ENCODE peak calls at places on chromosomes 13 and 19, in eight cellular contexts. One of them, this sample, is unnamed.

GRCh38 chr19:56099638-56100539 is 21.2 kb downstream of the ZNF787 start:
- DNase-seq in HCT116: no peak
- DNase-seq in IMR-90: no peak
- DNase-seq in Calu3: no peak
- DNase-seq in mucosa of descending colon: no peak
- DNase-seq in endothelial cell: no peak
- DNase-seq in RWPE1: no peak
- DNase-seq in AG04450: no peak
- DNase-seq in this sample: no peak

GRCh38 chr19:18488838-18489626 is 32.8 kb downstream of the ELL start:
- DNase-seq in IMR-90: no peak
- DNase-seq in RWPE1: no peak
- DNase-seq in Calu3: peak; percentile 22
- DNase-seq in HCT116: no peak
- DNase-seq in endothelial cell: peak; percentile 62
- DNase-seq in mucosa of descending colon: no peak
- DNase-seq in AG04450: no peak
- DNase-seq in this sample: no peak

GRCh38 chr19:16330368-16330801 is 5.8 kb downstream of the KLF2 start:
- DNase-seq in Calu3: peak; percentile 81
- DNase-seq in AG04450: no peak
- DNase-seq in HCT116: peak; percentile 88
- DNase-seq in endothelial cell: no peak
- DNase-seq in RWPE1: peak; percentile 96
- DNase-seq in IMR-90: peak; percentile 90
- DNase-seq in mucosa of descending colon: peak; percentile 72
- DNase-seq in this sample: no peak

GRCh38 chr19:47258895-47259555 is 2.7 kb downstream of the CCDC9 start:
- DNase-seq in Calu3: no peak
- DNase-seq in HCT116: no peak
- DNase-seq in mucosa of descending colon: peak; percentile 41
- DNase-seq in AG04450: no peak
- DNase-seq in RWPE1: no peak
- DNase-seq in endothelial cell: no peak
- DNase-seq in IMR-90: no peak
- DNase-seq in this sample: no peak

GRCh38 chr13:41782086-41782485 is 178.8 kb downstream of the VWA8 start:
- DNase-seq in endothelial cell: no peak
- DNase-seq in mucosa of descending colon: no peak
- DNase-seq in IMR-90: no peak
- DNase-seq in Calu3: no peak
- DNase-seq in HCT116: no peak
- DNase-seq in AG04450: no peak
- DNase-seq in RWPE1: no peak
- DNase-seq in this sample: no peak

GRCh38 chr13:34343413-34343812 is 525.5 kb downstream of the RFC3 start:
- DNase-seq in RWPE1: no peak
- DNase-seq in endothelial cell: no peak
- DNase-seq in AG04450: no peak
- DNase-seq in HCT116: no peak
- DNase-seq in IMR-90: no peak
- DNase-seq in mucosa of descending colon: no peak
- DNase-seq in Calu3: no peak
- DNase-seq in this sample: no peak

GRCh38 chr13:21229241-21230024 is 53.0 kb downstream of the MRPL57 start:
- DNase-seq in mucosa of descending colon: no peak
- DNase-seq in endothelial cell: no peak
- DNase-seq in Calu3: no peak
- DNase-seq in AG04450: no peak
- DNase-seq in RWPE1: no peak
- DNase-seq in HCT116: no peak
- DNase-seq in IMR-90: no peak
- DNase-seq in this sample: no peak

GRCh38 chr19:45122832-45123231 is 29.9 kb downstream of the PPP1R37 start:
- DNase-seq in mucosa of descending colon: no peak
- DNase-seq in RWPE1: no peak
- DNase-seq in endothelial cell: no peak
- DNase-seq in IMR-90: no peak
- DNase-seq in Calu3: no peak
- DNase-seq in AG04450: no peak
- DNase-seq in HCT116: no peak
- DNase-seq in this sample: no peak

GRCh38 chr13:107117327-107118012 is 549.5 kb upstream of the ARGLU1 start:
- DNase-seq in Calu3: no peak
- DNase-seq in RWPE1: no peak
- DNase-seq in HCT116: no peak
- DNase-seq in mucosa of descending colon: no peak
- DNase-seq in endothelial cell: no peak
- DNase-seq in AG04450: no peak
- DNase-seq in IMR-90: peak; percentile 50
- DNase-seq in this sample: no peak

GRCh38 chr13:76707360-76707759 is 178.8 kb downstream of the KCTD12 start:
- DNase-seq in IMR-90: peak; percentile 78
- DNase-seq in mucosa of descending colon: no peak
- DNase-seq in RWPE1: no peak
- DNase-seq in endothelial cell: no peak
- DNase-seq in Calu3: no peak
- DNase-seq in HCT116: no peak
- DNase-seq in AG04450: no peak
- DNase-seq in this sample: no peak

GRCh38 chr19:20367811-20368294 is 197.7 kb downstream of the ZNF737 start:
- DNase-seq in endothelial cell: peak; percentile 19
- DNase-seq in RWPE1: no peak
- DNase-seq in Calu3: no peak
- DNase-seq in HCT116: no peak
- DNase-seq in IMR-90: no peak
- DNase-seq in AG04450: no peak
- DNase-seq in mucosa of descending colon: no peak
- DNase-seq in this sample: no peak

GRCh38 chr13:41053384-41053826 is 7.9 kb upstream of the WBP4 start:
- DNase-seq in HCT116: no peak
- DNase-seq in RWPE1: no peak
- DNase-seq in endothelial cell: no peak
- DNase-seq in IMR-90: peak; percentile 49
- DNase-seq in mucosa of descending colon: no peak
- DNase-seq in AG04450: no peak
- DNase-seq in Calu3: no peak
- DNase-seq in this sample: no peak

DNA sequence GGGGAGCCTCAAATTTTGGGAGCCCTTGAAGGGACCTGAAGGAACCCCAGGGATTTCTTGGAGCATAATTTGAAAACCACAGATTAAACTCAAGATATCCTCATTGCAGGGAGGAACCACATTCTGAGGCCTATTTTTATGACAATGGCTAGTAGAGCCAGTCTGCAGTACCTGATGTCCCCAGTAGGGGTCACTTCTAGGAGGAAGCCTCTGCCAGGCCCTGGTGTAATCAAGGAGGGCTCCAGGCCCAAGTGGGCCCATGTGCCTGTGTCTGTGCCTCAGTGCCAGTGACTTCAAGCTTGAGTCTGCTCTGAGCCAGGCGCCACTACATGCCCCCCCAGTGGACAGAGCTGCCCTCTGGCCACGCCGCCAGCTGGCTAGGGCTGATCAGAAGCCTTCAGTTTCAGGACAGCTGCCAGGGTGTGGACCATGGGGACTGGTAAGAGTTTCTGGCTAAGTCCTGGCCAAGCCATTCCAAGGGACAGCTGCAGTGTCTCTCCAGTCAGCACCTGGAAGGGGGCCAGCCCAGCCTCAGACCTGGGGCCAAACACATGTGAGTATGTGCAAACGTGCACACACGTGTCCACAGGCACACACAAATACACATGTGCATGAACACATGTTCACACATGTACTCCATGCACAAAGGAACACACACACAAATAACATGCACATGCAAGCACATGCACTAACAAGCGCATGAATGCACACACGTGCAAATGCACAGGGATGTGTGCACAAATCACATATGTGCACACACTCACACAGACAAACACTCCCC is 20.5 kb upstream of the SLC7A10 start:
- DNase-seq in IMR-90: no peak
- DNase-seq in RWPE1: no peak
- DNase-seq in AG04450: no peak
- DNase-seq in mucosa of descending colon: no peak
- DNase-seq in endothelial cell: no peak
- DNase-seq in Calu3: no peak
- DNase-seq in HCT116: no peak
- DNase-seq in this sample: no peak
- TF ChIP-seq CTCF in IMR-90: peak; percentile 29
- TF ChIP-seq CTCF in RWPE1: peak; percentile 45
- TF ChIP-seq CTCF in AG04450: peak; percentile 52
- TF ChIP-seq CTCF in mucosa of descending colon: no peak
- TF ChIP-seq CTCF in endothelial cell: peak; percentile 84
- TF ChIP-seq CTCF in Calu3: peak; percentile 69
- TF ChIP-seq CTCF in HCT116: peak; percentile 10
- TF ChIP-seq CTCF in this sample: peak; percentile 48

GRCh38 chr19:40666803-40667438 is 23.5 kb downstream of the NUMBL start:
- DNase-seq in AG04450: no peak
- DNase-seq in Calu3: no peak
- DNase-seq in HCT116: no peak
- DNase-seq in RWPE1: no peak
- DNase-seq in IMR-90: no peak
- DNase-seq in endothelial cell: no peak
- DNase-seq in mucosa of descending colon: no peak
- DNase-seq in this sample: no peak

GRCh38 chr19:40661616-40662015 is 28.8 kb downstream of the NUMBL start:
- DNase-seq in RWPE1: no peak
- DNase-seq in IMR-90: no peak
- DNase-seq in endothelial cell: no peak
- DNase-seq in mucosa of descending colon: no peak
- DNase-seq in AG04450: no peak
- DNase-seq in Calu3: no peak
- DNase-seq in HCT116: no peak
- DNase-seq in this sample: no peak

GRCh38 chr19:40659566-40659965 is 30.9 kb downstream of the NUMBL start:
- DNase-seq in Calu3: no peak
- DNase-seq in RWPE1: no peak
- DNase-seq in HCT116: no peak
- DNase-seq in endothelial cell: no peak
- DNase-seq in mucosa of descending colon: no peak
- DNase-seq in IMR-90: no peak
- DNase-seq in AG04450: no peak
- DNase-seq in this sample: no peak

GRCh38 chr19:40663712-40664692 is 26.4 kb downstream of the NUMBL start:
- DNase-seq in IMR-90: peak; percentile 50
- DNase-seq in Calu3: no peak
- DNase-seq in AG04450: no peak
- DNase-seq in HCT116: no peak
- DNase-seq in RWPE1: no peak
- DNase-seq in mucosa of descending colon: no peak
- DNase-seq in endothelial cell: no peak
- DNase-seq in this sample: no peak

DNA sequence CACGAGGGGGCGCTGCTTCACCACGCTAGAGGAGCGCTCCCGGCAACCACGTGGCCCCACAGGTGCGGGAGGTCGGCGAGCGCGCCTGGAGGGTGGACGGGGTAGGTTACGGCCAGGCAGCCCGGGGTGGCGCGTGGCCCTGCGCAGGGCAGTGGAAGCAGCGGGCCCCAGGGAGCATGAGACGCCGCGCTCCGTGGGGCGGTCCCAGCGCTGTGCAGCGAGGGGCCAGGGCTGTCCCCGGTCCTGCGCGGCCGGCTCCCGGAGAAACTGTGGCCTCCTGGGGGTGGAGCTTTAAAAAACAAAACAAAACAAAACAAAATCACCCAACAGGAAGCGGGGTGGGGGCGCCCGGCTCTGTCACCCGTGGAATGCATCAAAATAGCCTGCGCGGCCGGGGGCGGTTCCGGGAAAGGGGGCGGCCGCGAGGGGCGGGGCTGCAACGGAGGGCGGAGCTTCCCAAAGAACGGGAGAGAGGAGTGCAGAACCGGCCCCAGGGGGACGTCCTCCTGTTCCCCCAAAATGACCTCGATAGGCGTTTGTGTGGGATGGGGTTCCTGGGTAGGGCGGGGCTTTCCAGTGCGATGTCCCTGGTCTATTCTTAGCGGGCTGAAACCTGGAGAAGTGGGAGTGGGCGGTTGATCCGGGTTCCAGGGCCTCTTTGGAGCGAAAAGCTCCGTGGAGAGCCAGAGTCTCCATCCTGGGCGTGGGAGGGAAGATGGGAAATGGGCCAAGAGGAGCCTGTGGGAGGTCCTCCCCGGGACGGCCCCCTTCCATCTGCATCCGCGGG is 27.3 kb downstream of the NUMBL start:
- DNase-seq in HCT116: peak; percentile 69
- DNase-seq in RWPE1: peak; percentile 77
- DNase-seq in Calu3: peak; percentile 98
- DNase-seq in endothelial cell: peak; percentile 95
- DNase-seq in IMR-90: peak; percentile 84
- DNase-seq in mucosa of descending colon: peak; percentile 95
- DNase-seq in AG04450: peak; percentile 79
- DNase-seq in this sample: peak; percentile 96
- TF ChIP-seq CTCF in HCT116: peak; percentile 94
- TF ChIP-seq CTCF in RWPE1: peak; percentile 96
- TF ChIP-seq CTCF in Calu3: peak; percentile 100
- TF ChIP-seq CTCF in endothelial cell: peak; percentile 98
- TF ChIP-seq CTCF in IMR-90: peak; percentile 96
- TF ChIP-seq CTCF in mucosa of descending colon: peak; percentile 4
- TF ChIP-seq CTCF in AG04450: peak; percentile 86
- TF ChIP-seq CTCF in this sample: peak; percentile 99

DNA sequence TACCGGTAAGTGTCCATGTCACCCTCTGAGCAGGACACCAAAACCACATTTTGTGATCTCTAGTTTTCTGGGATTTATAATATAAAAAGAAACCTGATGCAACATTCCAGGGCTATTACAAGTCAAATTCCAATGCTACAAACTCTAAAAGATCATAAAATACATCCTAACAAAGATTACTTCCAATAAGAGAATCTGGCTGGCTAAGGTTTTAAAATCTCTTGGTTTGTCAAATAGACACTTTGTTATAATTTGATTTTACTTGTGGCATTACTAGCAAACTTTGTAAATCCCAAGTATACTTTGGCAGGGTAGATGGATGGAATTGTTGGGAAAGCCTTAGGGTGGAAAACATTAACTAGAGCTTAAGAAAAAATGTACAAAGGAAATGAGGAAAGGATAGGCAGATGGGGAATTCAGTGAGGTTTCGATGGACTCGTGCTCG is 74.0 kb upstream of the POMP start:
- DNase-seq in RWPE1: no peak
- DNase-seq in IMR-90: peak; percentile 71
- DNase-seq in Calu3: no peak
- DNase-seq in mucosa of descending colon: no peak
- DNase-seq in AG04450: peak; percentile 13
- DNase-seq in endothelial cell: no peak
- DNase-seq in HCT116: no peak
- DNase-seq in this sample: no peak
- TF ChIP-seq CTCF in RWPE1: no peak
- TF ChIP-seq CTCF in IMR-90: peak; percentile 6
- TF ChIP-seq CTCF in Calu3: no peak
- TF ChIP-seq CTCF in mucosa of descending colon: no peak
- TF ChIP-seq CTCF in AG04450: no peak
- TF ChIP-seq CTCF in endothelial cell: no peak
- TF ChIP-seq CTCF in HCT116: no peak
- TF ChIP-seq CTCF in this sample: no peak

DNA sequence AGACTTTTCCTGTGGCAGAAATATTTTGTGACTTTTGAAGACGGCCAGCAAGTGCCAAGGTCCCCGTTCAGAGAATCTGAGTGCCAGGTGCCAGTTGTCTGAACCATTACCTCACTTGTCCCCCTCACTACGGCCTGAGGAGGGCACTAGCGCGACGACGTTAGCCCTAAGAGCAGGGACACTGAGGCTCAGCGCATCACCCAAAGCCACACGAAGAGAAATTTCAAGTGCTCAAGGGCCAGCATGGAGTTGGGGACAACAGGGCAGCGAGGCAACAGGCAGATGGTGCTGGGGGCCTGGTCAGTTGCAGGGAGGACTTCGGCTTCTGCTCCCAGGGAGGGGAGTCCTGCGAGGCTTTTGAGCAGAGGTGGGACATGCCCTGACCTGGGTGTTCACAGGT is 9.5 kb upstream of the TYK2 start:
- DNase-seq in endothelial cell: no peak
- DNase-seq in IMR-90: no peak
- DNase-seq in Calu3: no peak
- DNase-seq in AG04450: no peak
- DNase-seq in HCT116: no peak
- DNase-seq in RWPE1: no peak
- DNase-seq in mucosa of descending colon: no peak
- DNase-seq in this sample: no peak
- TF ChIP-seq CTCF in endothelial cell: no peak
- TF ChIP-seq CTCF in IMR-90: peak; percentile 17
- TF ChIP-seq CTCF in Calu3: no peak
- TF ChIP-seq CTCF in AG04450: peak; percentile 27
- TF ChIP-seq CTCF in HCT116: no peak
- TF ChIP-seq CTCF in RWPE1: no peak
- TF ChIP-seq CTCF in mucosa of descending colon: no peak
- TF ChIP-seq CTCF in this sample: peak; percentile 32

This sample was measured in osteocyte.